ENCODE peak calls at places on chromosomes 4 and X, in seven cellular contexts. D is T-helper 1 cell; C is cardiac fibroblast; H is C1 segment of cervical spinal cord; E is right cardiac atrium; P is cerebellum; L is stimulated activated CD8-positive, alpha-beta memory T cell treated with anti-CD3 and anti-CD28 coated beads, Interleukin-7, amount 100 ng/mL, for 4 hours. G is an unnamed sample.
A peak's percentile ranks its signal among the peaks of the same experiment; 100 is the strongest.

GRCh38 chr4:109690690-109691410 is 12.4 kb downstream of the CASP6 start:
- DNase-seq in E (no peak), P (no peak), L (no peak), H (no peak), D (no peak), C (no peak), G (no peak)

GRCh38 chr4:26410385-26411293 is 79.6 kb downstream of the CCKAR start:
- DNase-seq in P (peak; percentile 60), H (no peak), C (peak; percentile 73), E (no peak), L (no peak), D (no peak), G (no peak)

GRCh38 chr4:139815646-139816601 is 150.3 kb downstream of the MGST2 start:
- DNase-seq in D (no peak), P (peak; percentile 63), H (peak; percentile 62), E (peak; percentile 78), C (peak; percentile 83), L (no peak), G (no peak)

GRCh38 chr4:185201983-185202962 is 1.5 kb downstream of the CFAP97 start:
- DNase-seq in D (no peak), L (peak; percentile 17), P (no peak), E (no peak), H (no peak), C (peak; percentile 83), G (peak; percentile 68)

GRCh38 chr4:3491681-3492405 is 28.7 kb downstream of the DOK7 start:
- DNase-seq in H (no peak), C (peak; percentile 37), L (no peak), E (peak; percentile 50), D (no peak), P (no peak), G (no peak)

GRCh38 chr4:127505203-127505602 is 127.6 kb upstream of the INTU start:
- DNase-seq in D (no peak), H (no peak), L (no peak), E (no peak), C (peak; percentile 87), P (no peak), G (no peak)

GRCh38 chr4:156705291-156705690 is 266.3 kb downstream of the PDGFC start:
- DNase-seq in C (no peak), H (no peak), P (no peak), D (no peak), L (no peak), E (no peak), G (no peak)

GRCh38 chr4:7631288-7631633 is 196.5 kb upstream of the PSAPL1 start:
- DNase-seq in P (no peak), C (no peak), H (no peak), L (no peak), D (no peak), E (no peak), G (no peak)

GRCh38 chr4:2843909-2844584 is 403 bp downstream of the ADD1 start:
- DNase-seq in C (peak; percentile 42), E (peak; percentile 85), L (no peak), H (no peak), P (no peak), D (no peak), G (no peak)

GRCh38 chr4:3201718-3202702 is 46.9 kb upstream of the MSANTD1 start:
- DNase-seq in P (no peak), L (peak; percentile 44), D (peak; percentile 45), C (peak; percentile 12), E (no peak), H (no peak), G (peak; percentile 64)

GRCh38 chrX:55342533-55343501 is 78.1 kb upstream of the PAGE3 start:
- DNase-seq in C (peak; percentile 11), D (peak; percentile 5), E (no peak), H (no peak), P (peak; percentile 17), L (peak; percentile 4), G (peak; percentile 18)

GRCh38 chr4:37928896-37929537 is 31.2 kb upstream of the PTTG2 start:
- DNase-seq in C (no peak), E (no peak), H (no peak), L (no peak), P (no peak), D (no peak), G (no peak)

GRCh38 chr4:182679531-182679930 is 237.7 kb downstream of the DCTD start:
- DNase-seq in P (no peak), H (no peak), D (no peak), C (no peak), E (no peak), L (no peak), G (no peak)

GRCh38 chr4:100146756-100147155 is 43.5 kb downstream of the DDIT4L start:
- DNase-seq in P (peak; percentile 14), H (no peak), E (no peak), L (no peak), D (no peak), C (peak; percentile 23), G (no peak)

GRCh38 chrX:154412468-154412867 is 1.1 kb downstream of the TAFAZZIN start:
- DNase-seq in H (no peak), C (peak; percentile 17), D (peak; percentile 15), E (peak; percentile 62), P (no peak), L (no peak), G (no peak)

GRCh38 chr4:38119663-38120374 is 159.6 kb downstream of the PTTG2 start:
- DNase-seq in D (no peak), E (peak; percentile 69), C (peak; percentile 63), P (no peak), H (no peak), L (no peak), G (no peak)

GRCh38 chr4:123327346-123327745 is 69.2 kb upstream of the SPRY1 start:
- DNase-seq in E (no peak), C (peak; percentile 31), H (no peak), D (no peak), P (no peak), L (no peak), G (no peak)

GRCh38 chr4:184688447-184688846 is 38.9 kb downstream of the PRIMPOL start:
- DNase-seq in C (peak; percentile 69), L (no peak), E (no peak), H (no peak), D (no peak), P (no peak), G (no peak)

GRCh38 chr4:161382655-161383054 is 781.1 kb downstream of the FSTL5 start:
- DNase-seq in H (no peak), D (no peak), L (no peak), C (no peak), E (no peak), P (no peak), G (no peak)

GRCh38 chrX:78024349-78025108 is 55.1 kb upstream of the PGAM4 start:
- DNase-seq in L (no peak), H (no peak), C (peak; percentile 14), P (no peak), E (no peak), D (no peak), G (no peak)

GRCh38 chr4:73458184-73459047 is 22.4 kb downstream of the AFP start:
- DNase-seq in C (no peak), D (no peak), L (no peak), E (no peak), H (no peak), P (no peak), G (no peak)

GRCh38 chrX:142054094-142054493 is 150.4 kb downstream of the MAGEC1 start:
- DNase-seq in L (no peak), E (no peak), H (no peak), D (no peak), C (no peak), P (no peak), G (no peak)

GRCh38 chr4:75338352-75338880 is 175.8 kb downstream of the RCHY1 start:
- DNase-seq in D (no peak), C (no peak), P (no peak), L (no peak), E (no peak), H (no peak), G (no peak)

GRCh38 chr4:146976145-146976544 is 30.5 kb upstream of the TTC29 start:
- DNase-seq in P (no peak), E (no peak), H (no peak), C (no peak), D (no peak), L (no peak), G (no peak)